ENCODE peak calls at places on chromosome 22, in seven cellular contexts. One of them, this sample, is unnamed.

GRCh38 chr22:47190957-47191323 is 428.5 kb downstream of the TBC1D22A start:
- DNase-seq in upper lobe of right lung: peak; percentile 49
- DNase-seq in right cardiac atrium: no peak
- DNase-seq in fibroblast of lung: no peak
- DNase-seq in psoas muscle: peak; percentile 42
- DNase-seq in keratinocyte: no peak
- DNase-seq in dorsolateral prefrontal cortex: peak; percentile 10
- DNase-seq in this sample: no peak

GRCh38 chr22:39266398-39267030 is 21.7 kb upstream of the PDGFB start:
- DNase-seq in upper lobe of right lung: no peak
- DNase-seq in right cardiac atrium: no peak
- DNase-seq in fibroblast of lung: peak; percentile 33
- DNase-seq in dorsolateral prefrontal cortex: no peak
- DNase-seq in keratinocyte: no peak
- DNase-seq in psoas muscle: no peak
- DNase-seq in this sample: no peak

GRCh38 chr22:28246392-28246791 is 327.3 kb upstream of the PITPNB start:
- DNase-seq in upper lobe of right lung: no peak
- DNase-seq in dorsolateral prefrontal cortex: no peak
- DNase-seq in keratinocyte: no peak
- DNase-seq in right cardiac atrium: no peak
- DNase-seq in fibroblast of lung: peak; percentile 97
- DNase-seq in psoas muscle: no peak
- DNase-seq in this sample: no peak

GRCh38 chr22:41340357-41340756 is 39.0 kb downstream of the ZC3H7B start:
- DNase-seq in right cardiac atrium: no peak
- DNase-seq in psoas muscle: no peak
- DNase-seq in keratinocyte: no peak
- DNase-seq in dorsolateral prefrontal cortex: no peak
- DNase-seq in upper lobe of right lung: no peak
- DNase-seq in fibroblast of lung: no peak
- DNase-seq in this sample: no peak

GRCh38 chr22:46162771-46163170 is 12.4 kb downstream of the PPARA start:
- DNase-seq in dorsolateral prefrontal cortex: no peak
- DNase-seq in upper lobe of right lung: no peak
- DNase-seq in keratinocyte: no peak
- DNase-seq in right cardiac atrium: no peak
- DNase-seq in fibroblast of lung: no peak
- DNase-seq in psoas muscle: no peak
- DNase-seq in this sample: no peak

GRCh38 chr22:17284917-17285316 is 65.7 kb upstream of the ADA2 start:
- DNase-seq in psoas muscle: no peak
- DNase-seq in right cardiac atrium: no peak
- DNase-seq in dorsolateral prefrontal cortex: no peak
- DNase-seq in keratinocyte: no peak
- DNase-seq in upper lobe of right lung: no peak
- DNase-seq in fibroblast of lung: no peak
- DNase-seq in this sample: no peak

GRCh38 chr22:39545310-39546063 is 12.9 kb upstream of the RPS19BP1 start:
- DNase-seq in fibroblast of lung: no peak
- DNase-seq in psoas muscle: peak; percentile 69
- DNase-seq in upper lobe of right lung: no peak
- DNase-seq in right cardiac atrium: peak; percentile 77
- DNase-seq in keratinocyte: no peak
- DNase-seq in dorsolateral prefrontal cortex: no peak
- DNase-seq in this sample: no peak

GRCh38 chr22:29883045-29883830 is at the start of gene MTMR3:
- DNase-seq in fibroblast of lung: peak; percentile 84
- DNase-seq in dorsolateral prefrontal cortex: peak; percentile 86
- DNase-seq in right cardiac atrium: peak; percentile 98
- DNase-seq in keratinocyte: peak; percentile 55
- DNase-seq in psoas muscle: peak; percentile 97
- DNase-seq in upper lobe of right lung: peak; percentile 97
- DNase-seq in this sample: peak; percentile 96

GRCh38 chr22:17575681-17576080 is 12.4 kb downstream of the SLC25A18 start:
- DNase-seq in upper lobe of right lung: no peak
- DNase-seq in fibroblast of lung: no peak
- DNase-seq in keratinocyte: no peak
- DNase-seq in psoas muscle: no peak
- DNase-seq in right cardiac atrium: no peak
- DNase-seq in dorsolateral prefrontal cortex: no peak
- DNase-seq in this sample: peak; percentile 37

GRCh38 chr22:42368379-42369249 is 63.6 kb downstream of the NFAM1 start:
- DNase-seq in psoas muscle: no peak
- DNase-seq in fibroblast of lung: no peak
- DNase-seq in upper lobe of right lung: no peak
- DNase-seq in dorsolateral prefrontal cortex: no peak
- DNase-seq in right cardiac atrium: peak; percentile 74
- DNase-seq in keratinocyte: no peak
- DNase-seq in this sample: no peak

GRCh38 chr22:29994941-29995340 is 85.3 kb upstream of the HORMAD2 start:
- DNase-seq in psoas muscle: no peak
- DNase-seq in right cardiac atrium: no peak
- DNase-seq in fibroblast of lung: peak; percentile 63
- DNase-seq in dorsolateral prefrontal cortex: no peak
- DNase-seq in keratinocyte: no peak
- DNase-seq in upper lobe of right lung: no peak
- DNase-seq in this sample: no peak

GRCh38 chr22:19105867-19106802 is 16.1 kb downstream of the DGCR2 start:
- DNase-seq in psoas muscle: no peak
- DNase-seq in dorsolateral prefrontal cortex: no peak
- DNase-seq in keratinocyte: no peak
- DNase-seq in fibroblast of lung: no peak
- DNase-seq in right cardiac atrium: no peak
- DNase-seq in upper lobe of right lung: peak; percentile 63
- DNase-seq in this sample: no peak

GRCh38 chr22:42078469-42079318 is 806 bp upstream of the SMDT1 start:
- DNase-seq in dorsolateral prefrontal cortex: no peak
- DNase-seq in psoas muscle: no peak
- DNase-seq in keratinocyte: no peak
- DNase-seq in right cardiac atrium: no peak
- DNase-seq in upper lobe of right lung: no peak
- DNase-seq in fibroblast of lung: no peak
- DNase-seq in this sample: no peak

GRCh38 chr22:46575915-46576555 is 38.6 kb upstream of the CELSR1 start:
- DNase-seq in right cardiac atrium: peak; percentile 41
- DNase-seq in keratinocyte: no peak
- DNase-seq in fibroblast of lung: no peak
- DNase-seq in psoas muscle: peak; percentile 44
- DNase-seq in upper lobe of right lung: peak; percentile 80
- DNase-seq in dorsolateral prefrontal cortex: no peak
- DNase-seq in this sample: no peak

GRCh38 chr22:47987885-47988515 is 1225.5 kb downstream of the TBC1D22A start:
- DNase-seq in fibroblast of lung: no peak
- DNase-seq in right cardiac atrium: no peak
- DNase-seq in upper lobe of right lung: no peak
- DNase-seq in dorsolateral prefrontal cortex: no peak
- DNase-seq in keratinocyte: no peak
- DNase-seq in psoas muscle: no peak
- DNase-seq in this sample: no peak

GRCh38 chr22:19974935-19975706 is 33.5 kb upstream of the TXNRD2 start:
- DNase-seq in fibroblast of lung: no peak
- DNase-seq in upper lobe of right lung: no peak
- DNase-seq in right cardiac atrium: no peak
- DNase-seq in dorsolateral prefrontal cortex: no peak
- DNase-seq in keratinocyte: no peak
- DNase-seq in psoas muscle: no peak
- DNase-seq in this sample: no peak

GRCh38 chr22:22593964-22594656 is 35.0 kb upstream of the PRAME start:
- DNase-seq in right cardiac atrium: peak; percentile 47
- DNase-seq in fibroblast of lung: peak; percentile 22
- DNase-seq in dorsolateral prefrontal cortex: no peak
- DNase-seq in keratinocyte: peak; percentile 23
- DNase-seq in upper lobe of right lung: no peak
- DNase-seq in psoas muscle: no peak
- DNase-seq in this sample: no peak

GRCh38 chr22:46777609-46777970 is 15.1 kb downstream of the TBC1D22A start:
- DNase-seq in upper lobe of right lung: no peak
- DNase-seq in psoas muscle: no peak
- DNase-seq in right cardiac atrium: peak; percentile 85
- DNase-seq in fibroblast of lung: no peak
- DNase-seq in keratinocyte: no peak
- DNase-seq in dorsolateral prefrontal cortex: no peak
- DNase-seq in this sample: no peak

GRCh38 chr22:29609139-29609538 is 5.7 kb downstream of the NF2 start:
- DNase-seq in dorsolateral prefrontal cortex: no peak
- DNase-seq in psoas muscle: no peak
- DNase-seq in upper lobe of right lung: no peak
- DNase-seq in right cardiac atrium: no peak
- DNase-seq in keratinocyte: no peak
- DNase-seq in fibroblast of lung: no peak
- DNase-seq in this sample: no peak

GRCh38 chr22:49021097-49021925 is 806.4 kb downstream of the BRD1 start:
- DNase-seq in upper lobe of right lung: peak; percentile 57
- DNase-seq in keratinocyte: no peak
- DNase-seq in dorsolateral prefrontal cortex: peak; percentile 12
- DNase-seq in psoas muscle: peak; percentile 25
- DNase-seq in right cardiac atrium: peak; percentile 42
- DNase-seq in fibroblast of lung: no peak
- DNase-seq in this sample: no peak

DNA sequence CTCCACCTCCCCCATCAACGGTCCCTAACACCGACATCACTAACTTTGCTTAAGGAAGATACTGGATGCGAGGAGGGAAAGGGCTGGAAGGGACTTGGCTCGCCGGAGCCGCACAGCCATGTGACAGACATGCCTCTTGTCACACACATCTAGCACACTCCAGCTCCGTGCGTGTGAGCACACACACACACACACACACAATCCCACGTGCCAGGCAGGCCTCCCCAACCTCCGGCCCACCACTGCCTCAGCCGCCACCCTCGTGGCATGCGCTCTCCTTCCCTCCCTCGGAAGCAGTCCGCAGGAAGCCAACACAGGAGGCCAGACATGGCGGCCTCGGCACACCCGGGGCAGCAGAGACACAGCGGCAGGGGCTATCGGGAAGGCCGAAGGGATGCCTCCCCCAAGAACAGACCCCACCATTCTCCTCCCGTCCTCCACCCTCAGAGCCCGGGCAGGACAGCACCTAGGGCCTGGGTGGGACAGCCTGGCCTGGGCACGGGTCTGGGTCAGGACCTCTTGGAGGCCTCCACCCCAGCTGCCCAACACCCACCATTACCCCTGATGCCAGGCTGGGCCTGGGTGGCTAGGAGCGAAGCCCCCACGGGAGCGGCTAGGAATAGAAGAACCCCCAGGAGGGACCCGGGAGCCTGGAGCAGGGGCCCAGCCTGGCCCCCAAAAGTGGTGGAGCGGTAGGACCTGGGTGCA is 1.0 kb downstream of the MFNG start:
- DNase-seq in upper lobe of right lung: peak; percentile 76
- DNase-seq in psoas muscle: peak; percentile 70
- DNase-seq in right cardiac atrium: peak; percentile 75
- DNase-seq in fibroblast of lung: no peak
- DNase-seq in dorsolateral prefrontal cortex: no peak
- DNase-seq in keratinocyte: no peak
- DNase-seq in this sample: no peak
- H3K27ac ChIP-seq in upper lobe of right lung: peak overlapping the region; percentile 90
- H3K27ac ChIP-seq in psoas muscle: peak overlapping the region; percentile 46
- H3K27ac ChIP-seq in right cardiac atrium: peak overlapping the region; percentile 26
- H3K27ac ChIP-seq in fibroblast of lung: no peak overlapping the region
- H3K27ac ChIP-seq in dorsolateral prefrontal cortex: peak overlapping the region; percentile 74
- H3K27ac ChIP-seq in keratinocyte: no peak overlapping the region
- H3K27ac ChIP-seq in this sample: peak overlapping the region; percentile 54

DNA sequence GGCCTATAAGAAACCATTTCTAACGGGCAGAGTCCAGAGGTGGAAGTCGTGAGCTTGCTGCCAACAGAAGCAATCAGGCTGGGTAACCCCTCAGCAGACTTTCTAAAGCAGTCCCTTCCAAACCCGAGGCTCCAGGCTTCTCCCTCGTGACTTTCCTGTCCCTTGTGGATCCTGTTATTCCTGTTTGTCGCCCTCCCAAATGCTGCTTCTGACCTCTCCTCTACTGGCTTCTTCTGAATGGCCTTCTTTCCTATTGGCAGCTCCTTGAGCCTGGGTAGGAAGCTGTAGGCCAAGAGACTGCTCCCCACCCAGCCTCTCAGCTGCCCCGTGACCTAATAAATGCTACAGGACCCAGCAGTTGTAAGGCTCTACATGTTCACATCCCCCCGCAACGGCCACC is 35.0 kb downstream of the MAFF start:
- DNase-seq in upper lobe of right lung: no peak
- DNase-seq in psoas muscle: peak; percentile 38
- DNase-seq in fibroblast of lung: no peak
- DNase-seq in keratinocyte: no peak
- DNase-seq in right cardiac atrium: no peak
- DNase-seq in dorsolateral prefrontal cortex: no peak
- DNase-seq in this sample: no peak
- H3K27ac ChIP-seq in upper lobe of right lung: peak overlapping the region; percentile 24
- H3K27ac ChIP-seq in psoas muscle: no peak overlapping the region
- H3K27ac ChIP-seq in fibroblast of lung: no peak overlapping the region
- H3K27ac ChIP-seq in keratinocyte: no peak overlapping the region
- H3K27ac ChIP-seq in right cardiac atrium: no peak overlapping the region
- H3K27ac ChIP-seq in dorsolateral prefrontal cortex: peak overlapping the region; percentile 92
- H3K27ac ChIP-seq in this sample: peak overlapping the region; percentile 46

DNA sequence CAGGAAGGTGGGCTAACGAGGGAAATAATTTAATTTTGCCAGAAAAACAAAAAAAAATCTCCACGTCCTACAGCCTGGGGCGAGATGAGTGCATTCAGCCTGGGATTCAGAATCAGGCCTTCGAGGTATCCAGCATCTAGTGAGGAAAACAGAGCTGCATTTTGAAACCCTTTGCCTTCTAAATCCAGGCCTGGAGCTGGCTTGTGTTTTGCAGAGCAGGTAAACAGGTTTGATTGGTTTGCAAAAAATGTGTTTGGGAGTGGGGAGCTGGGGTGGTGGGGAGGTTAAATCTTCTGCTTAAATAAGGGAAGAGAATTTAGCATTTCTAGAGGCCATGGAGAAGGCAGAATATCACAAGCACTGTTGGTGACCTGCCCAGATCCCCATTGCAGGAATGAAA is 29.7 kb upstream of the RASD2 start:
- DNase-seq in fibroblast of lung: no peak
- DNase-seq in right cardiac atrium: no peak
- DNase-seq in keratinocyte: no peak
- DNase-seq in psoas muscle: no peak
- DNase-seq in upper lobe of right lung: no peak
- DNase-seq in dorsolateral prefrontal cortex: no peak
- DNase-seq in this sample: no peak
- H3K27ac ChIP-seq in fibroblast of lung: no peak overlapping the region
- H3K27ac ChIP-seq in right cardiac atrium: no peak overlapping the region
- H3K27ac ChIP-seq in keratinocyte: no peak overlapping the region
- H3K27ac ChIP-seq in psoas muscle: no peak overlapping the region
- H3K27ac ChIP-seq in upper lobe of right lung: no peak overlapping the region
- H3K27ac ChIP-seq in dorsolateral prefrontal cortex: peak overlapping the region; percentile 34
- H3K27ac ChIP-seq in this sample: no peak overlapping the region

DNA sequence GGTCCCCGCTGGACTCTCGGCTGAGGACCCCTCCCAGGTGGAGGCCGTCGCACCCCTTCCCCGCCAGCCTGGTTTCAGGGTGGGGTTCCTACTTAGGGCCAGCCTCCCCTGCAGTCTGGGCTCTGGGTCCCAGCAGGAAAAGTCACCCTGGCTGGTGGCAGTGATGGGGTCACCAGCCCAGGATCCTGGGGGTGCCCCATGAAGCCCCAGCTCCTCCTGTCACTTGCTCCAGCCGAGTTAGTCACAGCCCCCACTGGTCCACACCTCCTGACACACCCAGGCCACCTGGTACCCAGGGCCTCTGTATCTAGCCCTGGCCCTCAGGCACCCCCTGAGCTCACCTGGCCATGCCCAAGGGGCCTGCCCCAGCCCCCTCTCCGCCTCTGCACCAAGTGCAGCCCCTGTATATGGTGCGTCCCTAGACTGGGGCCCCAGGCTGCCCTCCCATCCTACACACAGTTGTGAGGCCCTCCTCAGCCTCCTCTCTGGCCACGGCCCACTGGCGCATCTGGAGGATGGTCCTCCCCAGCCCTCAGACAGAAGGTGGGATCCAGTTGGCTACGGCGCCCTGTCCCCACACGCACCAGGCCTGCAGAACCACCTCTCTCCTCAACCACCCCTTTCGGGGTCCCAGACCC is 6.7 kb downstream of the PLXNB2 start:
- DNase-seq in psoas muscle: no peak
- DNase-seq in upper lobe of right lung: no peak
- DNase-seq in dorsolateral prefrontal cortex: no peak
- DNase-seq in right cardiac atrium: no peak
- DNase-seq in keratinocyte: no peak
- DNase-seq in fibroblast of lung: no peak
- DNase-seq in this sample: no peak
- H3K27ac ChIP-seq in psoas muscle: no peak overlapping the region
- H3K27ac ChIP-seq in upper lobe of right lung: peak overlapping the region; percentile 63
- H3K27ac ChIP-seq in dorsolateral prefrontal cortex: peak overlapping the region; percentile 94
- H3K27ac ChIP-seq in right cardiac atrium: no peak overlapping the region
- H3K27ac ChIP-seq in keratinocyte: no peak overlapping the region
- H3K27ac ChIP-seq in fibroblast of lung: no peak overlapping the region
- H3K27ac ChIP-seq in this sample: peak overlapping the region; percentile 43

This sample was measured in substantia nigra.